ENCODE peak calls at places on chromosomes 3 and 15, in four cellular contexts. B, R, T and S are unnamed samples.

GRCh38 chr3:96863129-96863740 is 48.8 kb downstream of the EPHA6 start:
- DNase-seq in T (peak), B (peak), R (no peak), S (peak)

GRCh38 chr3:156626104-156626503 is 48.3 kb upstream of the TIPARP start:
- DNase-seq in B (peak), T (no peak), R (no peak), S (no peak)

GRCh38 chr3:65785065-65785645 is 253.6 kb downstream of the MAGI1 start:
- DNase-seq in B (peak), R (peak), T (no peak), S (peak)

GRCh38 chr3:189967254-189967865 is 153.3 kb downstream of the P3H2 start:
- DNase-seq in T (no peak), R (no peak), B (peak), S (peak)

GRCh38 chr15:25775317-25775912 is 87.7 kb downstream of the ATP10A start:
- DNase-seq in T (no peak), B (peak), R (peak), S (no peak)

GRCh38 chr15:52336530-52336929 is 40.9 kb upstream of the MYO5C start:
- DNase-seq in T (no peak), R (no peak), B (no peak), S (no peak)

GRCh38 chr3:78634316-78634715 is 1133.5 kb downstream of the ROBO1 start:
- DNase-seq in R (no peak), T (no peak), B (peak), S (no peak)

GRCh38 chr15:30008156-30008555 is 74.6 kb upstream of the GOLGA8J start:
- DNase-seq in T (no peak), R (no peak), B (no peak), S (no peak)

GRCh38 chr3:104628185-104628789 is 738.4 kb upstream of the ALCAM start:
- DNase-seq in B (peak), R (peak), T (no peak), S (peak)

GRCh38 chr3:178169421-178169820 is 366.8 kb upstream of the KCNMB2 start:
- DNase-seq in B (no peak), R (no peak), T (no peak), S (no peak)

GRCh38 chr15:57032338-57032737 is 113.9 kb downstream of the TCF12 start:
- DNase-seq in R (no peak), B (no peak), T (no peak), S (no peak)

GRCh38 chr15:28111552-28111951 is 12.4 kb upstream of the OCA2 start:
- DNase-seq in T (no peak), R (no peak), B (no peak), S (no peak)

GRCh38 chr15:62248277-62248974 is 83.3 kb upstream of the C2CD4B start:
- DNase-seq in B (no peak), R (no peak), T (no peak), S (no peak)

GRCh38 chr15:52071570-52071969 is 41.0 kb downstream of the BCL2L10 start:
- DNase-seq in B (no peak), R (no peak), T (no peak), S (no peak)

GRCh38 chr15:31268911-31269784 is 57.5 kb upstream of the KLF13 start:
- DNase-seq in B (no peak), R (no peak), T (no peak), S (no peak)

GRCh38 chr3:13186416-13186815 is 113.2 kb upstream of the IQSEC1 start:
- DNase-seq in T (no peak), R (no peak), B (no peak), S (no peak)

GRCh38 chr3:14336414-14337285 is 65.8 kb upstream of the SLC6A6 start:
- DNase-seq in T (no peak), R (no peak), B (no peak), S (peak)

GRCh38 chr15:77549552-77550274 is 83.0 kb downstream of the LINGO1 start:
- DNase-seq in T (no peak), B (no peak), R (no peak), S (no peak)

GRCh38 chr3:58167431-58168351 is 43.1 kb downstream of the DNASE1L3 start:
- DNase-seq in B (peak), T (peak), R (no peak), S (no peak)

GRCh38 chr15:44606740-44607139 is 56.7 kb downstream of the SPG11 start:
- DNase-seq in R (no peak), B (no peak), T (no peak), S (no peak)

GRCh38 chr15:64947211-64947610 is 35.5 kb downstream of the ANKDD1A start:
- DNase-seq in R (no peak), B (no peak), T (no peak), S (no peak)

GRCh38 chr3:22241110-22241509 is 490.1 kb upstream of the ZNF385D start:
- DNase-seq in R (no peak), T (no peak), B (no peak), S (no peak)

GRCh38 chr15:40906947-40907802 is 12.9 kb downstream of the VPS18 start:
- DNase-seq in T (no peak), B (peak), R (no peak), S (peak)

GRCh38 chr3:109070232-109070631 is 47.7 kb downstream of the MORC1 start:
- DNase-seq in R (no peak), T (no peak), B (no peak), S (no peak)

GRCh38 chr3:46470831-46471230 is 6.1 kb upstream of the LTF start:
- DNase-seq in R (no peak), T (no peak), B (no peak), S (no peak)

GRCh38 chr3:22621205-22621809 is 581.8 kb upstream of the UBE2E2 start:
- DNase-seq in R (no peak), T (no peak), B (no peak), S (no peak)

GRCh38 chr3:100777271-100777670 is 68.0 kb downstream of the TFG start:
- DNase-seq in R (no peak), B (peak), T (no peak), S (no peak)

GRCh38 chr3:108036984-108037741 is 53.7 kb downstream of the CD47 start:
- DNase-seq in T (no peak), B (peak), R (peak), S (peak)

GRCh38 chr3:175224051-175224450 is 364.9 kb downstream of the NAALADL2 start:
- DNase-seq in R (no peak), T (peak), B (no peak), S (peak)

GRCh38 chr3:133856316-133856715 is 39.4 kb downstream of the RAB6B start:
- DNase-seq in T (no peak), R (no peak), B (peak), S (no peak)

GRCh38 chr3:29758108-29759020 is 477.5 kb downstream of the RBMS3 start:
- DNase-seq in B (peak), T (no peak), R (peak), S (no peak)

GRCh38 chr3:136197159-136197715 is 1.1 kb upstream of the MSL2 start:
- DNase-seq in T (no peak), B (no peak), R (no peak), S (no peak)